ENCODE peak calls at places on chromosomes 1 and 21, in seven cellular contexts. V, S, E, D, O, C and Q are unnamed samples.

GRCh38 chr1:46550751-46551231 is 656 bp downstream of the KNCN start:
- DNase-seq in O (peak), C (no peak), S (no peak), V (no peak), E (no peak), D (no peak), Q (no peak)

GRCh38 chr1:213414346-213414745 is 363.3 kb downstream of the RPS6KC1 start:
- DNase-seq in V (no peak), D (no peak), E (no peak), C (no peak), S (no peak), O (no peak), Q (no peak)

GRCh38 chr21:45207839-45208626 is 79.7 kb downstream of the POFUT2 start:
- DNase-seq in C (no peak), O (no peak), D (no peak), S (no peak), V (no peak), E (no peak), Q (no peak)

GRCh38 chr21:44929242-44929798 is 8.6 kb upstream of the ITGB2 start:
- DNase-seq in S (no peak), O (peak), C (peak), E (no peak), D (no peak), V (no peak), Q (no peak)

GRCh38 chr1:45929257-45929687 is 125.9 kb downstream of the MAST2 start:
- DNase-seq in C (no peak), S (no peak), V (peak), E (no peak), D (peak), O (no peak), Q (no peak)

GRCh38 chr1:4172659-4173599 is 272.9 kb upstream of the C1orf174 start:
- DNase-seq in D (peak), O (peak), S (no peak), C (no peak), E (peak), V (peak), Q (peak)

GRCh38 chr21:45818904-45819285 is 162.7 kb upstream of the COL6A1 start:
- DNase-seq in D (no peak), O (no peak), S (no peak), V (no peak), E (no peak), C (no peak), Q (no peak)

GRCh38 chr21:43306911-43307676 is 119.8 kb downstream of the SIK1 start:
- DNase-seq in D (peak), O (peak), C (peak), E (peak), S (no peak), V (peak), Q (no peak)

GRCh38 chr1:182041615-182042014 is 19.9 kb downstream of the ZNF648 start:
- DNase-seq in C (no peak), S (no peak), O (no peak), E (no peak), V (no peak), D (peak), Q (no peak)

GRCh38 chr1:182617075-182617429 is 12.9 kb upstream of the RGS16 start:
- DNase-seq in E (no peak), V (no peak), D (no peak), O (no peak), S (no peak), C (no peak), Q (no peak)

GRCh38 chr1:204736861-204737260 is 51.3 kb upstream of the LRRN2 start:
- DNase-seq in C (no peak), S (no peak), D (no peak), O (no peak), E (no peak), V (no peak), Q (no peak)

GRCh38 chr1:208233546-208233945 is 10.6 kb downstream of the PLXNA2 start:
- DNase-seq in O (no peak), C (no peak), E (no peak), D (peak), V (no peak), S (no peak), Q (no peak)

GRCh38 chr1:218585565-218586184 is 240.5 kb downstream of the TGFB2 start:
- DNase-seq in C (no peak), D (no peak), V (no peak), E (no peak), O (no peak), S (no peak), Q (no peak)

DNA sequence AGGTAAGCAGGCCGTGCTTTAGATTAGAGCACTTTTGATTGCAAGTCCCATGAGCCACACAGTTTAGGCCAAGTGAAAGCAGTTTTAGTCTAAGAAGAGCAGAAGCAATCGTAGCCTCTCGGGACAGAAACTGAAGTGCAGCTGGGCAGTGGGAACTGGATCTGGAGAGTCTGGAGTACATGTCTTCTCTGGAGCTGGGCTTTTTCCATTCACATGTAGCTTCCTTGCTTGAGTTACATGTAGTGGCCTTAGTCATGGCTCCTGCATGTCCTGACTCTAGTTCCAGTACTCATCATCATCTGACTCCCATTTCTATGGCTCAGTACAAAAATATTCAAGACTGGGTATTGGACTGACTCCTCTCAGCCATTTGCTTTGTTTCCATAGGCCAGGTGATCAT is 16.7 kb downstream of the CAMTA1 start:
- DNase-seq in E (no peak), D (no peak), S (no peak), O (no peak), C (no peak), V (no peak), Q (peak)
- H3K27ac ChIP-seq in E (peak), D (no peak), S (no peak), O (no peak), C (no peak), V (no peak), Q (no peak)

GRCh38 chr21:31766895-31767294 is 35.0 kb upstream of the SCAF4 start:
- DNase-seq in E (no peak), V (no peak), D (no peak), C (no peak), S (no peak), O (no peak), Q (no peak)
- TF ChIP-seq POLR2A in E (no peak), V (no peak), D (no peak), C (no peak), S (no peak), O (no peak), Q (no peak)

DNA sequence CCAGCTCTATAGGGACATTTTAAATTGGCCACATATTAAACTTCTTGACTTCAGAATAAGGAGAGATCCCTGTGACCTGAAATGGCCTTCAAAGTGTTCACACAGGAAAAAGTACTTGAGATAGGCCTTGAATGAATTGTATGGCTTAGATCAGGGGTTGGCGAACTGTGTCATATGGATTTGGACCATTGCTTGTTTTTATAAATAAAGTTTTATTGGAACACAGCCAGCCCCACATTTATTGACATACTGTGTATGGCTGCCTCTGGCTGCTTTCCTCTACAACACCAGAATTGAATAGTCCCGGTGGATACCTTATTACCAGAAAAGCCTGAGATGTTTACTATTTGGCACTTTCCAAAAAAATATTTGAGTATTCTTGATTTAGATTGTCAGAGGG is 4.0 kb downstream of the BROX start:
- DNase-seq in O (no peak), S (no peak), D (no peak), E (no peak), C (no peak), V (no peak), Q (no peak)
- H3K27ac ChIP-seq in O (no peak), S (no peak), D (no peak), E (no peak), C (no peak), V (no peak), Q (no peak)

GRCh38 chr1:220272047-220272840 is at the start of gene RAB3GAP2:
- DNase-seq in S (peak), O (peak), E (peak), D (peak), C (peak), V (peak), Q (peak)
- TF ChIP-seq POLR2A in S (peak), O (no peak), E (peak), D (peak), C (peak), V (peak), Q (no peak)

DNA sequence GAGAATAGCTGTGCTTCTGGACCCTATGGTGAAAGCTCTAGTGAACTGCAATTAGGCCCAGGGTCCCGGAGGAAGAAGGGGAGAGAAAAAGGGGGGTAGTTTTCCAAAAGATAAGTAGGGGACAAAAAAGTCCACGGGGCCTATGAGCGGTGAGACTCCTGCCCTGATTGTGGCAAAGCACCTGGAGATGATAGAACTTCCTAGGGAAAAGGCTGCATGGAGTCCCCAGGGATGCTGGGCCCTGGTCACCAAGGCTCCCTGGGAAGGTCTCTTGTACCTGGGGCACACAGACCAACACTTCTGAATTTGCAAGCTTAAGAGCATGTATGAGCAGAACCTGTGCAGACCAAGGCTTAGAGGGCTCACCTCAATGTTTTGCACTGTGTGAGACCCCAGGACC is 5.4 kb upstream of the SHISA4 start:
- DNase-seq in E (no peak), D (no peak), C (no peak), V (no peak), O (no peak), S (peak), Q (no peak)
- H3K27ac ChIP-seq in E (no peak), D (no peak), C (no peak), V (peak), O (peak), S (no peak), Q (no peak)

GRCh38 chr1:109816975-109817535 is 53.3 kb upstream of the EPS8L3 start:
- DNase-seq in E (no peak), D (no peak), S (no peak), O (no peak), C (no peak), V (no peak), Q (no peak)
- TF ChIP-seq POLR2A in E (no peak), D (no peak), S (no peak), O (no peak), C (no peak), V (no peak), Q (no peak)